ENCODE peak calls at places on chromosome 12, in seven cellular contexts. H is testis, R is AG09309, D is lower lobe of right lung, U is IMR-90, F is OCI-LY7, Q is heart right ventricle. G is an unnamed sample.

GRCh38 chr12:67937822-67938221 is 51.4 kb upstream of the IFNG-AS1 start:
- DNase-seq in H (no peak), R (no peak), D (no peak), U (no peak), F (peak), Q (no peak), G (no peak)

GRCh38 chr12:58509116-58509885 is 411.0 kb downstream of the LRIG3 start:
- DNase-seq in H (no peak), R (no peak), D (no peak), U (peak), F (no peak), Q (no peak), G (peak)

GRCh38 chr12:47636908-47637780 is 68.7 kb downstream of the RPAP3 start:
- DNase-seq in H (peak), R (no peak), D (peak), U (no peak), F (peak), Q (no peak), G (peak)

GRCh38 chr12:69555461-69555860 is 29.8 kb upstream of the CCT2 start:
- DNase-seq in H (no peak), R (peak), D (no peak), U (peak), F (no peak), Q (no peak), G (peak)

GRCh38 chr12:8948711-8949524 is 527 bp downstream of the M6PR start:
- DNase-seq in H (peak), R (peak), D (no peak), U (peak), F (peak), Q (peak), G (peak)

GRCh38 chr12:104886418-104887401 is 71.4 kb downstream of the SLC41A2 start:
- DNase-seq in H (no peak), R (no peak), D (no peak), U (peak), F (no peak), Q (no peak), G (peak)

GRCh38 chr12:90574676-90575075 is 380.3 kb downstream of the CCER1 start:
- DNase-seq in H (no peak), R (no peak), D (no peak), U (no peak), F (no peak), Q (no peak), G (no peak)

GRCh38 chr12:91893476-91893875 is 252.2 kb downstream of the BTG1 start:
- DNase-seq in H (no peak), R (no peak), D (no peak), U (no peak), F (no peak), Q (no peak), G (no peak)

GRCh38 chr12:32290411-32290810 is 108.9 kb upstream of the FGD4 start:
- DNase-seq in H (no peak), R (no peak), D (no peak), U (peak), F (no peak), Q (no peak), G (no peak)

GRCh38 chr12:55068416-55069010 is 48.7 kb downstream of the NEUROD4 start:
- DNase-seq in H (peak), R (peak), D (no peak), U (peak), F (peak), Q (peak), G (peak)

GRCh38 chr12:66453111-66453510 is 150.8 kb downstream of the HELB start:
- DNase-seq in H (no peak), R (no peak), D (no peak), U (no peak), F (no peak), Q (no peak), G (no peak)

GRCh38 chr12:749871-750270 is 2.5 kb upstream of the WNK1 start:
- DNase-seq in H (no peak), R (no peak), D (no peak), U (no peak), F (peak), Q (no peak), G (no peak)

DNA sequence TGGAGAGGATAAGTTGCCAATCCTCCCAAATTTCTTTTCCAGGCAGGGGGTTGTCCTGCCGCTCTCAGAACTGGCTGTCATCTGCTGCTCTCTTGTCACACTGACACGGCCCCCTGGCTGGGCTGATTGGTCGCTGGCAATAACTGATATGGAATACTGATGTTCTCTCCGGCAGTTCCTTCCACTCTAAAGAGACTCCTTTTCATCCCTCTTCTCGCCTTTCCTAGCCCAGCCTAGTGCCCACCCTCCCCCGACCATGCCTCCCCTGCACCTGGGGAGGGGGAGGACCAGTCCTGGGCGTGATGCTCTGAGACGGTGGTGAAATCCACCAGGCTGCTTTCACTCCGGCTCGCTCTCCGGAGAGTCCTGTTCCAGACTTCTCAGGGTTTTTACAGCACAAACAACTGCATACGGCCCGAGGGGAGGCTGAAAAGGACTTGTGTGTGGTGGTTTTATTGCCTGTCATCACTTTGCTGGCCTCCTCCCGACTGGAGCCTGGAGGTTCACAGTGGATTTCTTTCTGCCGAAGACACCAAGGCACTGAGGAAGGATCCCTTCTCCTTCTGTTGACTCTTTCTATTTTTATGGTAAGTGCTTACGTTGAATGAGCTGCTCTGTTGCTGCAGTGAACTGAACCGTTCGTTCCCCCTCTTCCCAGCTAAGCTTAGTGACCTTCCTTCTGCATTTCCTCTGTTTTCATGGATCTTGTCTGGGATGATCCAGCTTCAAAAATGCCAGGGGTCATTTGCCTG is at the start of gene ANO4:
- DNase-seq in H (no peak), R (no peak), D (no peak), U (peak), F (no peak), Q (no peak), G (peak)
- H3K4me3 ChIP-seq in H (no peak), R (peak), D (no peak), U (peak), F (no peak), Q (no peak), G (peak)

DNA sequence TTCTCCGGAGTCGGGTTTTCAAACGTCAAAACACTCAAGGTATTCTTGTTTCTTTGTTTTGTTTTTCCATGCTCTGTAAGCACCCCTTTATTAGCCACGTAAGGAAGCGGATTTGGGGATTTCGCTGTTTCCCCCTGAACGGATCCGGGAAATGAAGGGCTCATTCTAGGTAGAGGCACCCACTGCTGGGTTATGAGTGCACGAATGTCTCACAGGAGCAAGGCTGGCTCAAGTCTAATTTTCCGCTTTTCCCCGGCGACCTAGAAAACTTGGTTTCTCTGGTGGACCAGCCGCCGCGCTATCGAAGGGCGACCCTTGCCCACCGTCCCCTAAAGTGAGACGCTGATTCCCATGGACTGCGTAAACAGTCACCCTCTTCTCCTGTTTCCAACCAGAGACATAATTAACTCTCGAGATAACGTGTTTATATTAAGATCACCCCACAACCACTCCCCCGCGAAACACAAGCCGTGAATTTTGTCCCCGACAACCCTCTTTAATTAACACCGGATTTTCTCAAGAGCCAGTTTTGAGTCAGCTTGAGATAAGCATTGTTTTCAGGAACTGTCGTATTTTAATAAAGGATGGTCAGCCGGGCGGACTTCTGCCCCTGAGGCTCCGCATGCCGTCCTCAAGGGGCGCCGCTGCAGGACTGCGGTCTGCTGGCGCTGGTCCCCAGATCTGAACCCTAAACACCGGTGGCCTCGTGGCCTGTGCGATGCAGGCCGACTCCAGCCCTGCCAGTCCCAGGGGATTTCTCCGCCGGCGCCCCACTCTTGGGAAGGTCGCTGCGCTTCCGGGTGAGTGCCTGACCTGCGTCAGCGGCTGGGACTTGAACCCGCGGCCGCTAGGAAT is 523 bp upstream of the ABCC9 start:
- DNase-seq in H (peak), R (no peak), D (peak), U (peak), F (no peak), Q (peak), G (peak)
- TF ChIP-seq CTCF in H (no peak), R (peak), D (peak), U (peak), F (no peak), Q (no peak), G (peak)

GRCh38 chr12:116156614-116157013 is 120.9 kb downstream of the MED13L start:
- DNase-seq in H (no peak), R (no peak), D (no peak), U (no peak), F (no peak), Q (no peak), G (no peak)

GRCh38 chr12:116155383-116155782 is 122.1 kb downstream of the MED13L start:
- DNase-seq in H (no peak), R (no peak), D (no peak), U (no peak), F (no peak), Q (no peak), G (no peak)

GRCh38 chr12:116152268-116152667 is 125.2 kb downstream of the MED13L start:
- DNase-seq in H (no peak), R (peak), D (no peak), U (peak), F (no peak), Q (no peak), G (no peak)

GRCh38 chr12:116153096-116153495 is 124.4 kb downstream of the MED13L start:
- DNase-seq in H (no peak), R (no peak), D (no peak), U (no peak), F (no peak), Q (no peak), G (no peak)

DNA sequence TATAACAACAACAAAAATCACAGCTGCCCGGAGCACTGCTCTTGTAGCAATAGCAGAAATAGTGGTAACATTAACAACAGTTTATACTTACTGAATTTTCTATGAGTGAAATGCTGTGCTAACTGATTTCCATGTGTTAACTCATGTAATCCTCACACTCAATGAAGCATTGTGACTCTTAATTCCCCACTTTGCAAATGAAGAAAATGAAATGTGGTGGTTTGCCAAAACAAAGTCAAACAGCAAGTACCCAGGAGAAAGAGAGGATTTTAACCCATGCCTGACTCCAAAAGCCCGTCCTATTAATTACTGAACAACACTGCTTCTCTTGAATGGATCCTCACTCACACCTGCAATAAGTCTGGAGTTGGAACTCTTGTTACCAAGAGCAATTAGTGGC is 123.5 kb downstream of the MED13L start:
- DNase-seq in H (no peak), R (no peak), D (no peak), U (no peak), F (no peak), Q (no peak), G (no peak)
- H3K4me3 ChIP-seq in H (no peak), R (no peak), D (no peak), U (no peak), F (no peak), Q (no peak), G (no peak)

GRCh38 chr12:27780612-27781408 is 774 bp upstream of the MANSC4 start:
- DNase-seq in H (peak), R (no peak), D (no peak), U (peak), F (peak), Q (peak), G (peak)

GRCh38 chr12:27781680-27782079 is 1.6 kb upstream of the MANSC4 start:
- DNase-seq in H (no peak), R (no peak), D (no peak), U (peak), F (no peak), Q (no peak), G (peak)

GRCh38 chr12:27778206-27778605 is 1.8 kb upstream of the KLHL42 start:
- DNase-seq in H (no peak), R (no peak), D (no peak), U (no peak), F (no peak), Q (no peak), G (no peak)

GRCh38 chr12:27779416-27779815 is 617 bp upstream of the KLHL42 start:
- DNase-seq in H (peak), R (no peak), D (no peak), U (no peak), F (peak), Q (no peak), G (no peak)

DNA sequence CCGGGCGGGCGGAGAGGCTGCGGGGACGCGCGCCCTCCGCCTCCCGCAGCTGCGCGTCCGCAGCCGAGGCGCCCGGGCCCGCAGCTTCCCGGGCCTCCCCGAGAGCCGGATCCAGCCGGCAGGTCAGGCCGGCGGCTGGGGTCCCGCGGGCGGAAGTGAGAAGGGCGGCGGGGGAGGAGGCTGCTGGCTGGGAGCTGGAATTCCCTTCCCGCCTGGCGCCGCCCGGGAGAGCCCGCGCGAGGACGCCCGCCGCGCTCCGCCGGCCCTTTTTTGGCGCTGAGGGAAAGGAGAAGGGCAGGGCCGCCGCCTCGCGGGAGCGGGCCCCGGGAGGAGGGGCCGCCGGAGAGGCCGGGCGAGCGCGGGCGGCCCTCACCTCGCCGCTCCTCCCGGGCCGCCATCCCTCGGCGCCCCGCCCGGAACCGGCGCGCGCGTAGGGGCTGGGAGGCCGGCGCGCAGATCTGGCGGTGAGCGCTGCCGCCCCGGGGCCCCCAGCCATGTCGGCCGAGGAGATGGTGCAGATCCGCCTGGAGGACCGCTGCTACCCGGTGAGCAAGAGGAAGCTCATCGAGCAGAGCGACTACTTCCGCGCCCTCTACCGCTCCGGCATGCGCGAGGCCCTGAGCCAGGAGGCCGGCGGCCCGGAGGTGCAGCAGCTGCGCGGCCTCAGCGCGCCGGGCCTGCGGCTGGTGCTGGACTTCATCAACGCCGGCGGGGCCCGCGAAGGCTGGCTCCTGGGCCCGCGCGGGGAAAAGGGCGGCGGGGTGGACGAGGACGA is at the start of the genes KLHL42 and MANSC4:
- DNase-seq in H (peak), R (no peak), D (peak), U (peak), F (peak), Q (peak), G (peak)
- TF ChIP-seq CTCF in H (no peak), R (no peak), D (no peak), U (no peak), F (no peak), Q (no peak), G (no peak)

DNA sequence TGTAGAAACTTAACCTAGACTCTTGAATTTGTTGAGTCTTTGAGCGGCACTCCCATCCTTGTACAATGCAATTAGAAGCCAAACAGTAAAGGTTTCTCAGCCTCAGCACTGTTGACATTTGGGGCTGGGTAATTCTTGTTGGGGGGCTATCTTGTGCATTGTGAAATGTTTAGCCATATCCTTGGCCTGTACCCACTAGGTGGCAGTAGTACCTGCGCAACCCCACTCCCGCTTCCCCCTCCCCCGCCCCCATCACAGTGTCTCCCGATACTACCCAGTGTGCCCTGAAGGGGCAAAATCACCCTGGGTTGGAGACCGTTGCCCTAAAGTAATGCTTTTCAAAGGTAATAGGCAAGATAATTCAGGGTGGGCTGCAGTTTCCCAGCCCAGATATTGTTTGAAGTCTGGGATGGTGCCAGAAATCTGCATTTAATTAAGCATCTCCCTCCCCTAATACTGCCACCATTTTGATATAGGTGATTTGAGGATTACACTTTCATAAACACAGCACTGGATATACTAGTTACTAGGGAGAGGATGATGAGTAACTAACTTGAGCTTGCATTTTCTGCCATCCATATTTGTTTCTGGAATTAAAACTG is 1.8 kb downstream of the COX6A1 start:
- DNase-seq in H (peak), R (no peak), D (no peak), U (peak), F (peak), Q (peak), G (peak)
- H3K4me3 ChIP-seq in H (no peak), R (no peak), D (no peak), U (no peak), F (peak), Q (peak), G (no peak)

GRCh38 chr12:3613641-3614180 is 122.7 kb downstream of the PRMT8 start:
- DNase-seq in H (no peak), R (no peak), D (no peak), U (no peak), F (no peak), Q (no peak), G (no peak)
- TF ChIP-seq CTCF in H (no peak), R (no peak), D (no peak), U (no peak), F (no peak), Q (no peak), G (no peak)

G was measured in foreskin fibroblast.